ENCODE peak calls at places on chromosomes 16 and 17, in six cellular contexts. E is IMR-90; L is foreskin keratinocyte; A is CD8-positive, alpha-beta memory T cell; J is colonic mucosa; F is CD4-positive, alpha-beta T cell. Y is an unnamed sample.

GRCh38 chr17:62718420-62718819 is 89.7 kb downstream of the MARCHF10 start:
- DNase-seq in J (no peak), A (no peak), E (peak), L (peak), F (no peak), Y (no peak)

GRCh38 chr16:28283173-28283572 is 9.2 kb upstream of the SBK1 start:
- DNase-seq in E (no peak), J (no peak), F (no peak), A (no peak), L (no peak), Y (no peak)

GRCh38 chr16:78762222-78762621 is 662.8 kb downstream of the WWOX start:
- DNase-seq in L (no peak), E (no peak), F (no peak), J (no peak), A (no peak), Y (no peak)

GRCh38 chr16:85444879-85445778 is 168.0 kb upstream of the GSE1 start:
- DNase-seq in E (no peak), A (no peak), L (no peak), F (no peak), J (peak), Y (no peak)

GRCh38 chr17:38743556-38744171 is 4.5 kb downstream of the PCGF2 start:
- DNase-seq in A (no peak), F (no peak), E (no peak), J (peak), L (no peak), Y (no peak)

GRCh38 chr16:86337138-86337537 is 173.2 kb upstream of the FOXF1 start:
- DNase-seq in F (no peak), L (no peak), E (no peak), J (no peak), A (no peak), Y (no peak)

GRCh38 chr16:3695610-3696369 is 21.5 kb downstream of the TRAP1 start:
- DNase-seq in L (no peak), E (no peak), J (no peak), A (no peak), F (no peak), Y (no peak)

GRCh38 chr17:34579017-34579946 is at the start of gene TMEM132E:
- DNase-seq in E (peak), J (peak), F (no peak), L (no peak), A (no peak), Y (no peak)

GRCh38 chr16:11224894-11225676 is 30.9 kb downstream of the SOCS1 start:
- DNase-seq in L (no peak), A (peak), J (peak), F (peak), E (peak), Y (no peak)

GRCh38 chr17:14304876-14305636 is 4.2 kb downstream of the HS3ST3B1 start:
- DNase-seq in F (no peak), L (no peak), A (no peak), E (no peak), J (no peak), Y (no peak)

GRCh38 chr17:1313270-1314005 is 34.0 kb downstream of the TRARG1 start:
- DNase-seq in F (no peak), A (no peak), E (no peak), L (no peak), J (no peak), Y (no peak)

GRCh38 chr17:7383742-7384488 is 3.0 kb downstream of the TNK1 start:
- DNase-seq in L (no peak), A (peak), E (peak), J (no peak), F (peak), Y (no peak)

GRCh38 chr16:75111514-75112280 is 4.9 kb downstream of the LDHD start:
- DNase-seq in J (no peak), E (no peak), F (no peak), A (no peak), L (no peak), Y (no peak)

GRCh38 chr17:78534492-78535284 is 42.5 kb downstream of the DNAH17 start:
- DNase-seq in J (no peak), A (no peak), L (no peak), E (no peak), F (no peak), Y (no peak)

GRCh38 chr16:87392823-87393679 is 915 bp downstream of the MAP1LC3B start:
- DNase-seq in F (peak), E (peak), J (peak), A (peak), L (peak), Y (no peak)

GRCh38 chr17:79945591-79946255 is 89.9 kb downstream of the TBC1D16 start:
- DNase-seq in F (no peak), J (no peak), A (no peak), L (no peak), E (no peak), Y (no peak)

GRCh38 chr17:68035131-68035522 is 408 bp upstream of the KPNA2 start:
- DNase-seq in L (no peak), J (peak), E (no peak), F (peak), A (peak), Y (no peak)

GRCh38 chr17:48530887-48531272 is at the start of gene HOXB1:
- DNase-seq in A (no peak), F (no peak), E (no peak), L (no peak), J (no peak), Y (no peak)

GRCh38 chr17:47708864-47709541 is 15.0 kb downstream of the TBKBP1 start:
- DNase-seq in J (no peak), A (no peak), L (no peak), F (no peak), E (peak), Y (no peak)

GRCh38 chr16:75420987-75421819 is 12.1 kb downstream of the CFDP1 start:
- DNase-seq in F (peak), E (peak), A (no peak), L (peak), J (peak), Y (no peak)

GRCh38 chr16:11315499-11315898 is 29.8 kb upstream of the RMI2 start:
- DNase-seq in J (no peak), L (peak), E (peak), A (no peak), F (no peak), Y (no peak)

GRCh38 chr16:886084-886543 is 84.7 kb downstream of the LMF1 start:
- DNase-seq in J (no peak), F (no peak), E (peak), L (peak), A (no peak), Y (no peak)

GRCh38 chr16:466651-467050 is 41.2 kb downstream of the RAB11FIP3 start:
- DNase-seq in E (no peak), L (no peak), A (no peak), F (no peak), J (no peak), Y (no peak)

GRCh38 chr17:9307313-9307998 is 268.2 kb downstream of the STX8 start:
- DNase-seq in F (no peak), A (no peak), J (no peak), L (peak), E (peak), Y (no peak)

GRCh38 chr17:29042679-29043538 is at the start of gene PIPOX:
- DNase-seq in E (peak), J (no peak), A (no peak), F (no peak), L (no peak), Y (no peak)

GRCh38 chr16:50979806-50980620 is 171.1 kb downstream of the SALL1 start:
- DNase-seq in F (no peak), J (no peak), A (no peak), E (no peak), L (no peak), Y (no peak)

GRCh38 chr17:49739662-49740271 is 24.2 kb downstream of the FAM117A start:
- DNase-seq in E (peak), F (peak), A (peak), L (peak), J (peak), Y (no peak)

GRCh38 chr17:6064855-6065254 is 5.3 kb upstream of the WSCD1 start:
- DNase-seq in J (no peak), L (no peak), E (no peak), F (no peak), A (no peak), Y (no peak)

GRCh38 chr17:12665263-12666210 is at the start of gene MYOCD:
- DNase-seq in L (no peak), A (no peak), J (peak), F (no peak), E (peak), Y (no peak)

GRCh38 chr17:50956750-50957523 is 90.8 kb upstream of the TOB1 start:
- DNase-seq in J (peak), F (peak), A (peak), E (peak), L (peak), Y (no peak)

GRCh38 chr17:66678827-66679226 is 156.1 kb upstream of the CACNG5 start:
- DNase-seq in E (no peak), F (no peak), A (no peak), J (no peak), L (no peak), Y (no peak)

GRCh38 chr16:81585785-81586184 is 141.2 kb downstream of the CMIP start:
- DNase-seq in E (no peak), F (no peak), A (no peak), J (no peak), L (no peak), Y (no peak)

GRCh38 chr17:79833744-79834574 is 5.3 kb downstream of the CBX4 start:
- DNase-seq in A (no peak), L (no peak), E (no peak), J (no peak), F (no peak), Y (no peak)

GRCh38 chr17:39765159-39765558 is 27.4 kb downstream of the GRB7 start:
- DNase-seq in J (no peak), L (no peak), F (no peak), A (no peak), E (no peak), Y (no peak)

GRCh38 chr16:75287708-75288107 is 36.3 kb upstream of the BCAR1 start:
- DNase-seq in F (no peak), A (no peak), E (no peak), J (peak), L (no peak), Y (no peak)

GRCh38 chr16:83187404-83187803 is 560.6 kb downstream of the CDH13 start:
- DNase-seq in E (peak), J (no peak), A (no peak), L (peak), F (no peak), Y (peak)

GRCh38 chr17:82976982-82977488 is 102.4 kb upstream of the METRNL start:
- DNase-seq in F (no peak), E (no peak), L (no peak), J (no peak), A (no peak), Y (no peak)

GRCh38 chr17:82979718-82980117 is 99.7 kb upstream of the METRNL start:
- DNase-seq in J (no peak), E (no peak), F (no peak), A (no peak), L (no peak), Y (no peak)

GRCh38 chr17:82978765-82979349 is 100.6 kb upstream of the METRNL start:
- DNase-seq in A (no peak), E (no peak), L (no peak), F (no peak), J (no peak), Y (no peak)

GRCh38 chr17:82977586-82977985 is 101.8 kb upstream of the METRNL start:
- DNase-seq in E (no peak), F (no peak), L (no peak), J (no peak), A (no peak), Y (no peak)

GRCh38 chr17:82978354-82978753 is 101.1 kb upstream of the METRNL start:
- DNase-seq in F (no peak), L (no peak), J (no peak), A (no peak), E (no peak), Y (no peak)
- H3K27ac ChIP-seq in F (no peak), L (no peak), J (no peak), A (no peak), E (no peak), Y (no peak)

DNA sequence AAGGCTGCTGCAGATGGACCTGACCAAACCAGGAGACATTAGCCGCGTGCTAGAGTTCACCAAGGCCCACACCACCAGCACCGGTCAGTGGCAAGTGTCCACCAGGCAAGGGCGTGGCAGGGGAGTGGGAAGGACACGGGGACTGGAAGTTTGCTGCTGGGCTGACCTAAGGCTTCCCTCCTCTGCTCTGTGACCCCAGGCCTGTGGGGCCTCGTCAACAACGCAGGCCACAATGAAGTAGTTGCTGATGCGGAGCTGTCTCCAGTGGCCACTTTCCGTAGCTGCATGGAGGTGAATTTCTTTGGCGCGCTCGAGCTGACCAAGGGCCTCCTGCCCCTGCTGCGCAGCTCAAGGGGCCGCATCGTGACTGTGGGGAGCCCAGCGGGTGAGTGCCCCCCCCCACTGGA is 4.8 kb downstream of the HSD11B2 start:
- DNase-seq in J (peak), L (no peak), A (no peak), F (no peak), E (no peak), Y (no peak)
- H3K27ac ChIP-seq in J (no peak), L (no peak), A (no peak), F (no peak), E (no peak), Y (no peak)

GRCh38 chr17:17506181-17506741 is 10.1 kb upstream of the RASD1 start:
- DNase-seq in F (no peak), A (no peak), J (peak), E (no peak), L (no peak), Y (no peak)
- H3K27ac ChIP-seq in F (no peak), A (no peak), J (no peak), E (no peak), L (no peak), Y (no peak)

GRCh38 chr16:46898006-46898405 is 13.8 kb downstream of the GPT2 start:
- DNase-seq in J (no peak), F (no peak), E (no peak), A (no peak), L (no peak), Y (no peak)

GRCh38 chr16:46903255-46903905 is 19.2 kb downstream of the GPT2 start:
- DNase-seq in J (peak), F (no peak), L (no peak), A (no peak), E (no peak), Y (no peak)

GRCh38 chr16:46901709-46902108 is 17.5 kb downstream of the GPT2 start:
- DNase-seq in E (no peak), L (no peak), J (no peak), A (no peak), F (no peak), Y (no peak)

GRCh38 chr16:46899443-46900143 is 15.4 kb downstream of the GPT2 start:
- DNase-seq in J (no peak), A (no peak), L (no peak), E (peak), F (no peak), Y (no peak)

GRCh38 chr16:46900464-46901235 is 16.5 kb downstream of the GPT2 start:
- DNase-seq in J (no peak), F (no peak), E (no peak), A (no peak), L (no peak), Y (no peak)
- H3K27ac ChIP-seq in J (no peak), F (no peak), E (no peak), A (no peak), L (no peak), Y (no peak)

GRCh38 chr16:1936945-1937479 is 6.0 kb downstream of the MSRB1 start:
- DNase-seq in E (no peak), A (no peak), L (no peak), J (no peak), F (no peak), Y (no peak)
- H3K27ac ChIP-seq in E (no peak), A (no peak), L (no peak), J (no peak), F (no peak), Y (no peak)